ENCODE peak calls at places on chromosomes 5 and 9, in six cellular contexts. J is pulmonary artery endothelial cell, V is ELR, L is neural crest cell, B is psoas muscle, E is A549. W is an unnamed sample.

GRCh38 chr5:60487885-60488425 is 212.0 kb downstream of the DEPDC1B start:
- DNase-seq in J (no peak), V (peak; percentile 28), L (no peak), B (no peak), E (peak; percentile 46), W (peak; percentile 37)

GRCh38 chr5:158451983-158452710 is 593.2 kb upstream of the CLINT1 start:
- DNase-seq in J (no peak), V (no peak), L (no peak), B (peak; percentile 57), E (no peak), W (no peak)

GRCh38 chr9:20361656-20362570 is 260.4 kb downstream of the MLLT3 start:
- DNase-seq in J (no peak), V (no peak), L (no peak), B (no peak), E (no peak), W (no peak)

GRCh38 chr5:1437452-1437851 is 7.8 kb downstream of the SLC6A3 start:
- DNase-seq in J (no peak), V (peak; percentile 59), L (no peak), B (no peak), E (peak; percentile 41), W (no peak)

GRCh38 chr9:127898433-127899199 is 787 bp downstream of the ST6GALNAC6 start:
- DNase-seq in J (no peak), V (peak; percentile 73), L (no peak), B (peak; percentile 65), E (no peak), W (no peak)

GRCh38 chr5:128534729-128535128 is 3.3 kb downstream of the FBN2 start:
- DNase-seq in J (no peak), V (peak; percentile 58), L (no peak), B (no peak), E (no peak), W (peak; percentile 53)

GRCh38 chr5:93532370-93532769 is 48.6 kb downstream of the NR2F1-AS1 start:
- DNase-seq in J (peak; percentile 39), V (peak; percentile 51), L (no peak), B (peak; percentile 39), E (peak; percentile 9), W (no peak)

GRCh38 chr9:106933470-106933869 is 70.5 kb downstream of the ZNF462 start:
- DNase-seq in J (no peak), V (no peak), L (no peak), B (no peak), E (no peak), W (no peak)

GRCh38 chr9:121242219-121242954 is 25.6 kb upstream of the GSN start:
- DNase-seq in J (no peak), V (peak; percentile 70), L (no peak), B (no peak), E (no peak), W (no peak)

GRCh38 chr5:67095346-67095871 is 101.2 kb downstream of the CD180 start:
- DNase-seq in J (no peak), V (no peak), L (no peak), B (peak; percentile 67), E (peak; percentile 50), W (no peak)

GRCh38 chr5:123809594-123810172 is 297.7 kb downstream of the CSNK1G3 start:
- DNase-seq in J (no peak), V (no peak), L (no peak), B (no peak), E (no peak), W (no peak)

GRCh38 chr9:14435871-14436270 is 121.9 kb upstream of the NFIB start:
- DNase-seq in J (no peak), V (no peak), L (no peak), B (no peak), E (no peak), W (no peak)

GRCh38 chr9:127388856-127389238 is 8.1 kb upstream of the SLC2A8 start:
- DNase-seq in J (no peak), V (no peak), L (no peak), B (no peak), E (no peak), W (no peak)

GRCh38 chr9:135920973-135921585 is 13.7 kb upstream of the CAMSAP1 start:
- DNase-seq in J (no peak), V (no peak), L (no peak), B (no peak), E (no peak), W (no peak)

GRCh38 chr5:152270117-152270516 is 135.0 kb downstream of the NMUR2 start:
- DNase-seq in J (no peak), V (no peak), L (no peak), B (no peak), E (no peak), W (no peak)

GRCh38 chr5:1654786-1655495 is 131.2 kb upstream of the LPCAT1 start:
- DNase-seq in J (no peak), V (no peak), L (no peak), B (no peak), E (no peak), W (no peak)

GRCh38 chr5:8730194-8730593 is 815.7 kb downstream of the SEMA5A start:
- DNase-seq in J (no peak), V (peak; percentile 84), L (no peak), B (no peak), E (no peak), W (no peak)

GRCh38 chr5:61964199-61964598 is 341.8 kb upstream of the KIF2A start:
- DNase-seq in J (no peak), V (peak; percentile 15), L (no peak), B (no peak), E (no peak), W (no peak)

GRCh38 chr5:176350416-176350815 is 11.1 kb downstream of the KIAA1191 start:
- DNase-seq in J (no peak), V (no peak), L (no peak), B (no peak), E (no peak), W (no peak)

GRCh38 chr5:73654171-73654811 is 28.3 kb downstream of the ARHGEF28 start:
- DNase-seq in J (peak; percentile 54), V (peak; percentile 93), L (no peak), B (no peak), E (peak; percentile 31), W (peak; percentile 54)

GRCh38 chr9:123929177-123929869 is 603 bp downstream of the DENND1A start:
- DNase-seq in J (no peak), V (peak; percentile 46), L (no peak), B (no peak), E (no peak), W (peak; percentile 5)

GRCh38 chr9:96655198-96655851 is at the start of gene PRXL2C:
- DNase-seq in J (peak; percentile 20), V (peak; percentile 83), L (no peak), B (peak; percentile 91), E (peak; percentile 77), W (peak; percentile 66)